ENCODE peak calls at places on chromosome X, in seven cellular contexts. L is heart right ventricle; N is hepatocyte; T is neuronal stem cell; Y is effector memory CD4-positive, alpha-beta T cell; X is right cardiac atrium; B is SJSA1. E is an unnamed sample. For H3K4me1, the result is how much of the 10 kb centered on the place peaks cover.

GRCh38 chrX:46254623-46255022 is 290.6 kb downstream of the ZNF674 start:
- DNase-seq in L (no peak), N (no peak), T (no peak), Y (no peak), X (no peak), B (no peak), E (no peak)

GRCh38 chrX:30939928-30940327 is 50.9 kb upstream of the TAB3 start:
- DNase-seq in L (no peak), N (peak), T (no peak), Y (no peak), X (no peak), B (no peak), E (peak)

GRCh38 chrX:110858565-110858964 is 62.9 kb upstream of the CHRDL1 start:
- DNase-seq in L (no peak), N (no peak), T (no peak), Y (no peak), X (no peak), B (no peak), E (peak)

GRCh38 chrX:133390647-133391046 is 24.6 kb downstream of the GPC4 start:
- DNase-seq in L (no peak), N (no peak), T (no peak), Y (no peak), X (no peak), B (no peak), E (no peak)

GRCh38 chrX:112083624-112084326 is 1.2 kb upstream of the TRPC5 start:
- DNase-seq in L (no peak), N (peak), T (no peak), Y (no peak), X (no peak), B (no peak), E (no peak)

GRCh38 chrX:130079824-130080406 is 30.4 kb downstream of the ELF4 start:
- DNase-seq in L (peak), N (peak), T (peak), Y (peak), X (peak), B (no peak), E (peak)

GRCh38 chrX:15914486-15914885 is 59.9 kb upstream of the AP1S2 start:
- DNase-seq in L (no peak), N (no peak), T (no peak), Y (no peak), X (no peak), B (no peak), E (no peak)

GRCh38 chrX:56572975-56573374 is 9.5 kb downstream of the UBQLN2 start:
- DNase-seq in L (no peak), N (no peak), T (no peak), Y (peak), X (no peak), B (no peak), E (no peak)

GRCh38 chrX:71098302-71098701 is 2.7 kb downstream of the FOXO4 start:
- DNase-seq in L (peak), N (peak), T (no peak), Y (peak), X (peak), B (no peak), E (peak)

GRCh38 chrX:2699959-2700358 is 8.9 kb downstream of the CD99 start:
- DNase-seq in L (no peak), N (no peak), T (no peak), Y (no peak), X (no peak), B (no peak), E (no peak)
- H3K4me1 ChIP-seq in L (half or more), N (under half), T (under half), Y (half or more), X (half or more), B (under half), E (under half)

GRCh38 chrX:12984629-12985303 is 9.9 kb downstream of the TMSB4X start:
- DNase-seq in L (no peak), N (peak), T (no peak), Y (no peak), X (no peak), B (peak), E (no peak)
- H3K27ac ChIP-seq in L (no peak), N (peak), T (no peak), Y (peak), X (no peak), B (no peak), E (no peak)

DNA sequence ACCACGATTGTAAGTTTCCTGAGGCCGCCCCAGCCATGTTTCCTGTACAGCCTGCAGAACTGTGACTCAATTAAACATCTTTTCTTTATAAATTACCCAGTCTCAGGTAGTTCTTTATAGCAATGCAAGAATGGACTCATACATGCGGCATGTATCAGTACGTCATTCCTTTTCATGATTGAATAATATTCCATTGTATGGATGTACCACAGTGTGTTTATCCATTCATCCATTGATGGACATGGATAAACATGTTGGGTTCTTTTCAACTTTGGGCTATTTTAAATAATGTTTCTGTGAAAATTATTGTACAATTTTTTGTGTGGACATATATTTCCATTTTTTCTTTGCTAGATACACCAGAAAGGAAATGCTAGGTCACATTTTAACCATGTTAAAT is 99.2 kb upstream of the IGSF1 start:
- DNase-seq in L (no peak), N (no peak), T (no peak), Y (no peak), X (no peak), B (no peak), E (no peak)
- H3K4me1 ChIP-seq in L (under half), N (under half), T (under half), Y (under half), X (under half), B (under half), E (under half)

GRCh38 chrX:151975228-151975593 is 735 bp upstream of the GABRE start:
- DNase-seq in L (no peak), N (no peak), T (no peak), Y (no peak), X (no peak), B (no peak), E (peak)
- H3K27ac ChIP-seq in L (peak), N (no peak), T (no peak), Y (no peak), X (no peak), B (no peak), E (no peak)